ENCODE peak calls at places on chromosomes 2 and 18, in seven cellular contexts. U is GM23338, J is HCT116, X is PC-3, S is GM23248, Z is MM.1S, N is neural progenitor cell. C is an unnamed sample.

GRCh38 chr2:49972699-49973098 is 818.4 kb upstream of the FSHR start:
- DNase-seq in U (peak; percentile 90), J (no peak), X (no peak), S (no peak), Z (no peak), N (peak; percentile 85), C (no peak)

GRCh38 chr2:71502941-71503738 is 49.8 kb downstream of the DYSF start:
- DNase-seq in U (no peak), J (no peak), X (no peak), S (no peak), Z (no peak), N (no peak), C (no peak)

GRCh38 chr18:63757541-63757940 is 17.7 kb upstream of the SERPINB7 start:
- DNase-seq in U (no peak), J (no peak), X (no peak), S (no peak), Z (no peak), N (no peak), C (no peak)

GRCh38 chr18:21257383-21257782 is 15.4 kb downstream of the GREB1L start:
- DNase-seq in U (no peak), J (no peak), X (peak; percentile 26), S (peak; percentile 36), Z (no peak), N (no peak), C (no peak)

GRCh38 chr2:131519466-131519865 is 8.2 kb upstream of the CCDC74A start:
- DNase-seq in U (no peak), J (no peak), X (no peak), S (no peak), Z (no peak), N (no peak), C (no peak)

GRCh38 chr18:5214583-5215351 is 17.7 kb upstream of the AKAIN1 start:
- DNase-seq in U (no peak), J (no peak), X (no peak), S (no peak), Z (no peak), N (no peak), C (no peak)

GRCh38 chr2:135745545-135745944 is 3.9 kb downstream of the UBXN4 start:
- DNase-seq in U (no peak), J (no peak), X (peak; percentile 52), S (peak; percentile 78), Z (no peak), N (no peak), C (no peak)

GRCh38 chr18:24019641-24020331 is 5.2 kb downstream of the TTC39C start:
- DNase-seq in U (no peak), J (no peak), X (no peak), S (no peak), Z (peak; percentile 96), N (no peak), C (peak; percentile 91)

GRCh38 chr2:79638943-79639342 is 126.1 kb downstream of the CTNNA2 start:
- DNase-seq in U (no peak), J (no peak), X (no peak), S (no peak), Z (no peak), N (no peak), C (no peak)

GRCh38 chr2:47039913-47040562 is 115.1 kb downstream of the STPG4 start:
- DNase-seq in U (no peak), J (no peak), X (no peak), S (no peak), Z (no peak), N (no peak), C (no peak)

GRCh38 chr18:77065221-77065981 is 67.2 kb downstream of the MBP start:
- DNase-seq in U (no peak), J (peak; percentile 82), X (peak; percentile 87), S (peak; percentile 95), Z (peak; percentile 18), N (no peak), C (no peak)

GRCh38 chr18:36152781-36153180 is 23.1 kb downstream of the ELP2 start:
- DNase-seq in U (no peak), J (no peak), X (no peak), S (no peak), Z (peak; percentile 33), N (no peak), C (no peak)

GRCh38 chr2:64748561-64748960 is 94.8 kb upstream of the SERTAD2 start:
- DNase-seq in U (no peak), J (no peak), X (no peak), S (peak; percentile 28), Z (peak; percentile 28), N (no peak), C (peak; percentile 60)

GRCh38 chr2:215727507-215728503 is 285.5 kb downstream of the MREG start:
- DNase-seq in U (no peak), J (no peak), X (peak; percentile 83), S (peak; percentile 80), Z (no peak), N (no peak), C (no peak)

GRCh38 chr18:79753391-79753851 is 44.3 kb upstream of the KCNG2 start:
- DNase-seq in U (no peak), J (no peak), X (no peak), S (no peak), Z (no peak), N (no peak), C (no peak)

GRCh38 chr18:32349728-32350395 is 120.8 kb downstream of the GAREM1 start:
- DNase-seq in U (no peak), J (peak; percentile 91), X (peak; percentile 73), S (peak; percentile 94), Z (no peak), N (peak; percentile 8), C (no peak)

GRCh38 chr2:44537264-44537663 is 175.5 kb downstream of the CAMKMT start:
- DNase-seq in U (no peak), J (no peak), X (no peak), S (no peak), Z (no peak), N (no peak), C (peak; percentile 3)

GRCh38 chr2:53969285-53970094 is 1.3 kb downstream of the PSME4 start:
- DNase-seq in U (no peak), J (peak; percentile 51), X (peak; percentile 92), S (peak; percentile 86), Z (peak; percentile 40), N (no peak), C (peak; percentile 41)

GRCh38 chr2:159165065-159165464 is 121.4 kb downstream of the WDSUB1 start:
- DNase-seq in U (no peak), J (no peak), X (no peak), S (no peak), Z (no peak), N (no peak), C (no peak)

GRCh38 chr18:75248426-75249191 is 38.0 kb downstream of the TSHZ1 start:
- DNase-seq in U (no peak), J (no peak), X (no peak), S (peak; percentile 21), Z (no peak), N (no peak), C (no peak)

GRCh38 chr2:214311031-214311533 is 99.8 kb upstream of the VWC2L start:
- DNase-seq in U (peak; percentile 79), J (no peak), X (no peak), S (no peak), Z (no peak), N (peak; percentile 27), C (no peak)

GRCh38 chr2:120729410-120730052 is 6.1 kb upstream of the GLI2 start:
- DNase-seq in U (no peak), J (peak; percentile 37), X (peak; percentile 78), S (peak; percentile 90), Z (no peak), N (no peak), C (no peak)
- TF ChIP-seq EZH2phosphoT487 in U (no peak), J (no peak), X (no peak), S (no peak), Z (no peak), N (no peak), C (no peak)

DNA sequence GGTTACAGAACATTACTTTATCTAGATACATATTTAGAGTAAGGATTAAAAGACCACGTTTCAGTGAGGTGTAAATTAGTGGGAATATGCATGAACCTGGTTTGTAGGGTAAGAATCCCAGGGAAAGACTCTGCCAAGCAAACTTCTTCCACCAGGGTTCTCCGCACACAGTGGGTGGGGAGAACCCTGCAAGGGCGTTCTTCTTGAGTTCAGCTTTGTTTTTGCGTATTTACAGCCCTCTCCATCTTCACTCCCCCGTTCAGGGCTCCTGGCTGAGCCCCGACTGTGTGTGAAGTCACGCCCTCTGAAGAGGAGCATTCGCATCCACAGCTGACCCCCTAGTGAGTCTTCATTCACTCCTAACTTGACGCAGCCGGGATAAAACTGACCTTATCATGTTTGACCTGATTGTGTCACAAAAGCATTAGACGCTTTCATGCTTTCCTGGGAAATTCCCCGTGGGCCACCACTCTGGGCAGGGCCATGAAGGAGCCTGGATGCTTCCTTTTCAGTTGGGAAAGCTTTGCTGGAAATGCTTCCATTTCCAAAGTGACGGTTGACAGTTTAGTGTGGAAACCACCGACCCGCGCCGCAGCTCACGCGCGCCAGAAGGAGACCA is 1.0 kb downstream of the ALKAL2 start:
- DNase-seq in U (peak; percentile 65), J (no peak), X (no peak), S (no peak), Z (no peak), N (peak; percentile 58), C (no peak)
- H4K20me1 ChIP-seq in U (no peaks in the 10 kb centered on the region), J (no peaks in the 10 kb centered on the region), X (no peaks in the 10 kb centered on the region), S (no peaks in the 10 kb centered on the region), Z (no peaks in the 10 kb centered on the region), N (peaks cover 61% of the 10 kb centered on the region), C (no peaks in the 10 kb centered on the region)

DNA sequence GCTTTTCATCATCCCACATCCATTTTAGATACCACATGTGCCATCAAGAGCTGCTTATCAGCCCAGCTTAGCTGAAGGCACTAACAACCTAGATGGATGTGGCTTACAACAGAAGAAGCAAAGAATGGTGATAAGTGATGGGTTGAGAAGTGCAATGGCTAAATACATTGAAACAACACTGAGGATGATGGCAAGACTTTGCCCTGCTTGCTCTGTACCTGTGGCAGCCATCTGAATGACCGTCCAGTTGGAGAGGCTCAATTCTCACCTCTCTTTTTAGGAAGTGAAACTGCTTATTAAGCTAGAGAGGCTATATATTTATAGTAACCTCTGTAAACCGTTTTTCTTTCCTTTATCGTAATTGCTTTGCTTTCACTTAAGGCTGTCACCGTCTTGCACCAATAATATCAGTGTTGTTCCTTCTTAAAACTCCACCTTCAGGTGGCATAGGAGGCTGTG is 5.7 kb downstream of the GPATCH11 start:
- DNase-seq in U (no peak), J (no peak), X (no peak), S (no peak), Z (peak; percentile 93), N (no peak), C (peak; percentile 83)
- H3K4me2 ChIP-seq in U (no peak overlapping the region), J (no peak overlapping the region), X (no peak overlapping the region), S (no peak overlapping the region), Z (peak overlapping the region; percentile 64), N (no peak overlapping the region), C (peak overlapping the region; percentile 59)

DNA sequence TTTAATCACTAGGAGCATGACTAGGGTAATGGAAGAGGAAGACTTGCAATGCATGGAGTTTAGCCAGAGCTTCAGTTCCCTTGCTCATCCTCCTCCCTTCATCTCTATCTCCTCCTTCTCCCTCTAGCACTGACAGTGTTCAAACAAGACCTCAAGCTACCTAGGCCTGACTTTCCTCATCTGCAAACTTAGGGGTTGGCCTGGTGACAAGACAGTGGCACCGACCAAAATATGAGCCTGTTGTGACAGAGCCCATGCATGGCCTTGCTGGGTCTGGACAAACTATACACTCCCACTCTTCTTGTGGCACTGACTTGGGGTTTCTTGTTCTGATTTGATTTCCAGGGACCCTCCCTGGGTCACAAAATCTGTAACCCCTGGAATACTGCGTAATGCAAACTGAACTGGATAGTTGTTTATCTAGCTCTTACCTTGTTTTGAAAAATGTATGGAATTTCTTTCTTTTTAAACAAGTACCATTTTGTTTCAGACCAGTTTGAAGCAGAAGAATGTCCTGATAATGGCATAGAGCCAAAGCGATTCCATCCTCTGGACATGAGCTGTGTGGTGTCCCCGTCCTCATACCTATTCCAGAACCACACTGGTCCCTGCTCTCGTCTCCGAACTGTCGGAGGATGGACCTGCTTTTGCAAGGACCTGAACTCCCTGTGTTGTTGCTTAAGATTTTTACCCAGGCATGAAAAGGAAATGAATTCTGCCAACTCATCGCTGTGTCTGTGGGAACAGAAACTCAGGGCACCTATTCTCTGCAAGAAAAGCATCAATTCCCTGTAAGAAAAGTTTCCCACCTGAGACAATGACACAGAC is 33.4 kb upstream of the PPP4R1 start:
- DNase-seq in U (no peak), J (no peak), X (peak; percentile 39), S (peak; percentile 33), Z (no peak), N (no peak), C (no peak)
- TF ChIP-seq EZH2phosphoT487 in U (no peak), J (no peak), X (no peak), S (no peak), Z (no peak), N (no peak), C (no peak)

C was measured in OCI-LY7.